ENCODE peak calls at places on chromosome 22, in seven cellular contexts. O, I, D, J, Z, V and M are unnamed samples.

GRCh38 chr22:46851311-46851710 is 88.9 kb downstream of the TBC1D22A start:
- DNase-seq in O (no peak), I (no peak), D (no peak), J (no peak), Z (no peak), V (no peak), M (no peak)

GRCh38 chr22:29302681-29303465 is 3.6 kb upstream of the GAS2L1 start:
- DNase-seq in O (no peak), I (no peak), D (no peak), J (no peak), Z (peak; percentile 21), V (no peak), M (no peak)

GRCh38 chr22:50078761-50079160 is 6.5 kb downstream of the MLC1 start:
- DNase-seq in O (no peak), I (peak; percentile 55), D (no peak), J (peak; percentile 25), Z (no peak), V (no peak), M (no peak)

GRCh38 chr22:37905534-37906363 is at the start of gene MICALL1:
- DNase-seq in O (peak; percentile 79), I (peak; percentile 85), D (peak; percentile 35), J (peak; percentile 95), Z (peak; percentile 82), V (peak; percentile 67), M (peak; percentile 84)

GRCh38 chr22:24181088-24181995 is at the start of gene SUSD2:
- DNase-seq in O (peak; percentile 61), I (peak; percentile 39), D (peak; percentile 20), J (peak; percentile 74), Z (peak; percentile 60), V (no peak), M (no peak)

GRCh38 chr22:49783926-49784629 is 43.6 kb downstream of the BRD1 start:
- DNase-seq in O (no peak), I (no peak), D (no peak), J (no peak), Z (no peak), V (no peak), M (no peak)

GRCh38 chr22:28203286-28203685 is 284.2 kb upstream of the PITPNB start:
- DNase-seq in O (no peak), I (no peak), D (no peak), J (no peak), Z (no peak), V (no peak), M (no peak)

GRCh38 chr22:41596776-41597634 is 7.4 kb upstream of the PMM1 start:
- DNase-seq in O (peak; percentile 64), I (peak; percentile 48), D (peak; percentile 36), J (peak; percentile 79), Z (peak; percentile 87), V (peak; percentile 37), M (no peak)

GRCh38 chr22:17569971-17570511 is 6.7 kb downstream of the SLC25A18 start:
- DNase-seq in O (no peak), I (no peak), D (no peak), J (no peak), Z (no peak), V (peak; percentile 4), M (no peak)

GRCh38 chr22:11066458-11067285 is 4461.3 kb upstream of the OR11H1 start:
- DNase-seq in O (no peak), I (peak; percentile 31), D (no peak), J (peak; percentile 80), Z (no peak), V (no peak), M (no peak)

GRCh38 chr22:46998346-46998745 is 235.9 kb downstream of the TBC1D22A start:
- DNase-seq in O (no peak), I (no peak), D (no peak), J (no peak), Z (no peak), V (no peak), M (no peak)

GRCh38 chr22:47398491-47398890 is 636.0 kb downstream of the TBC1D22A start:
- DNase-seq in O (no peak), I (no peak), D (no peak), J (peak; percentile 46), Z (no peak), V (no peak), M (no peak)

GRCh38 chr22:49779853-49780271 is 47.8 kb downstream of the BRD1 start:
- DNase-seq in O (no peak), I (no peak), D (no peak), J (no peak), Z (no peak), V (no peak), M (no peak)

GRCh38 chr22:30279389-30279788 is 9.9 kb downstream of the CASTOR1 start:
- DNase-seq in O (peak; percentile 58), I (no peak), D (no peak), J (no peak), Z (no peak), V (no peak), M (peak; percentile 80)

GRCh38 chr22:20863356-20863755 is 4.5 kb downstream of the SNAP29 start:
- DNase-seq in O (no peak), I (peak; percentile 67), D (no peak), J (no peak), Z (no peak), V (no peak), M (no peak)

GRCh38 chr22:23268877-23269276 is 88.6 kb downstream of the BCR start:
- DNase-seq in O (no peak), I (no peak), D (no peak), J (no peak), Z (no peak), V (no peak), M (no peak)

GRCh38 chr22:20771918-20772625 is 1.8 kb upstream of the SERPIND1 start:
- DNase-seq in O (no peak), I (no peak), D (no peak), J (no peak), Z (peak; percentile 48), V (no peak), M (no peak)

GRCh38 chr22:41308544-41308947 is 7.2 kb downstream of the ZC3H7B start:
- DNase-seq in O (no peak), I (no peak), D (no peak), J (no peak), Z (no peak), V (no peak), M (no peak)

GRCh38 chr22:47010211-47010610 is 247.8 kb downstream of the TBC1D22A start:
- DNase-seq in O (no peak), I (no peak), D (no peak), J (no peak), Z (no peak), V (no peak), M (no peak)

GRCh38 chr22:33057363-33057995 is 702 bp downstream of the SYN3 start:
- DNase-seq in O (no peak), I (no peak), D (no peak), J (no peak), Z (no peak), V (no peak), M (no peak)
- H3K4me3 ChIP-seq in O (peak overlapping the region; percentile 14), I (no peak overlapping the region), D (no peak overlapping the region), J (peak overlapping the region; percentile 5), Z (peak overlapping the region; percentile 82), V (no peak overlapping the region), M (no peak overlapping the region)

DNA sequence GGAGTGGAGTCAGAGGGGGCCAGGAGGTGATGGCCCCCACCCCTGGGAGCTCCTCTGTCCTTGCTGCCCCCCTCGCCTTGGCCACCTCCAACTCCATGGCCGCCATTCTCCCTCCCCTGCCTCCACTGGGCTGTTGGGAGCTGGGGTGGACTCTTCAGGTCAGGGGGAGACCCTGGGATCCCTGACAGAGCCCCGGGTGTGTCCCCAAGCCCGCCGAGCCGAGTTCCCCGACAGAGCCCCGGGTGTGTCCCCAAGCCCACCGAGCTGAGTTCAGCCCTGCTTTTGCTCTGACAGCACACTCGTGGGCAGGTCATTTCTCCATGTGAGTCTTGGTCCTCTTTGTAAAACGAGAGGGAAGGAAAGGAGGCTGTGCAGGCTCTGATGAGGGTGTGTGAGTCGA is 13.2 kb upstream of the PARVG start:
- DNase-seq in O (no peak), I (no peak), D (no peak), J (peak; percentile 33), Z (no peak), V (no peak), M (no peak)
- TF ChIP-seq CTCF in O (no peak), I (no peak), D (no peak), J (no peak), Z (no peak), V (no peak), M (no peak)

GRCh38 chr22:45235101-45235777 is 5.5 kb downstream of the KIAA0930 start:
- DNase-seq in O (peak; percentile 39), I (no peak), D (no peak), J (peak; percentile 88), Z (no peak), V (no peak), M (no peak)
- H3K27ac ChIP-seq in O (no peak overlapping the region), I (no peak overlapping the region), D (no peak overlapping the region), J (peak overlapping the region; percentile 81), Z (no peak overlapping the region), V (no peak overlapping the region), M (no peak overlapping the region)

GRCh38 chr22:42610211-42610610 is 4.5 kb downstream of the POLDIP3 start:
- DNase-seq in O (no peak), I (no peak), D (no peak), J (no peak), Z (no peak), V (no peak), M (no peak)
- H3K4me3 ChIP-seq in O (no peak overlapping the region), I (no peak overlapping the region), D (no peak overlapping the region), J (no peak overlapping the region), Z (no peak overlapping the region), V (no peak overlapping the region), M (no peak overlapping the region)